ENCODE peak calls at places on chromosome 4, in ten cellular contexts. U is ovary, B is brain microvascular endothelial cell, X is fibroblast of lung, Q is bronchial epithelial cell, W is HL-60, E is GM20000, H is thyroid gland, L is NB4, J is psoas muscle. F is an unnamed sample.

GRCh38 chr4:791866-792630 is 33.9 kb downstream of the CPLX1 start:
- DNase-seq in H (peak; percentile 73), U (peak; percentile 73), E (peak; percentile 51), Q (no peak), L (no peak), J (no peak), W (no peak), B (no peak), X (no peak), F (peak; percentile 55)

GRCh38 chr4:130210871-130211270 is 1114.9 kb downstream of the C4orf33 start:
- DNase-seq in J (no peak), X (peak; percentile 37), W (no peak), U (no peak), Q (peak; percentile 6), L (no peak), B (peak; percentile 88), H (no peak), E (no peak), F (no peak)

GRCh38 chr4:7419961-7420660 is 14.6 kb downstream of the PSAPL1 start:
- DNase-seq in L (no peak), U (peak; percentile 11), X (no peak), Q (no peak), E (no peak), J (peak; percentile 36), B (no peak), W (no peak), H (peak; percentile 95), F (no peak)

GRCh38 chr4:26175016-26175786 is 145.6 kb upstream of the RBPJ start:
- DNase-seq in J (no peak), L (no peak), W (no peak), H (no peak), U (no peak), B (no peak), X (no peak), Q (no peak), E (peak; percentile 44), F (no peak)

GRCh38 chr4:132759199-132759780 is 389.8 kb upstream of the PCDH10 start:
- DNase-seq in Q (no peak), U (no peak), X (no peak), B (no peak), L (no peak), J (no peak), H (no peak), E (no peak), W (no peak), F (no peak)

GRCh38 chr4:120071192-120071795 is 4.6 kb upstream of the MAD2L1 start:
- DNase-seq in U (no peak), J (no peak), E (peak; percentile 32), B (peak; percentile 73), L (peak; percentile 75), W (peak; percentile 54), H (peak; percentile 45), Q (peak; percentile 65), X (peak; percentile 88), F (peak; percentile 79)

GRCh38 chr4:2449511-2450392 is 19.2 kb upstream of the RNF4 start:
- DNase-seq in J (peak; percentile 36), W (no peak), Q (no peak), L (no peak), B (no peak), H (no peak), E (no peak), U (no peak), X (no peak), F (no peak)

GRCh38 chr4:109699553-109700225 is 3.6 kb downstream of the CASP6 start:
- DNase-seq in H (no peak), E (no peak), X (no peak), B (no peak), L (no peak), U (no peak), W (no peak), J (no peak), Q (no peak), F (peak; percentile 26)

GRCh38 chr4:101346312-101346561 is 1.1 kb downstream of the PPP3CA start:
- DNase-seq in W (peak; percentile 80), Q (no peak), H (no peak), X (no peak), E (peak; percentile 60), L (peak; percentile 93), J (no peak), U (no peak), B (no peak), F (no peak)

GRCh38 chr4:16505726-16506125 is 279.5 kb upstream of the TAPT1 start:
- DNase-seq in E (no peak), B (peak; percentile 2), J (no peak), L (peak; percentile 9), Q (no peak), H (no peak), U (no peak), W (no peak), X (peak; percentile 18), F (peak; percentile 3)

GRCh38 chr4:79176351-79176750 is 149.5 kb downstream of the NAA11 start:
- DNase-seq in Q (no peak), E (no peak), L (no peak), J (no peak), X (no peak), H (no peak), U (no peak), W (no peak), B (no peak), F (no peak)

GRCh38 chr4:138199568-138200235 is 42.4 kb downstream of the SLC7A11 start:
- DNase-seq in Q (peak; percentile 98), W (no peak), B (no peak), J (no peak), L (no peak), E (no peak), H (peak; percentile 38), X (no peak), U (no peak), F (no peak)

GRCh38 chr4:124854968-124855367 is 142.4 kb upstream of the ANKRD50 start:
- DNase-seq in H (no peak), J (no peak), L (no peak), E (peak; percentile 7), B (peak; percentile 5), Q (peak; percentile 24), U (no peak), X (no peak), W (no peak), F (peak; percentile 33)

GRCh38 chr4:92235741-92236140 is 68.0 kb upstream of the GRID2 start:
- DNase-seq in H (no peak), X (peak; percentile 35), E (no peak), J (no peak), L (no peak), Q (no peak), U (no peak), B (no peak), W (no peak), F (no peak)

GRCh38 chr4:95506264-95506663 is 42.5 kb downstream of the UNC5C start:
- DNase-seq in H (no peak), J (no peak), B (peak; percentile 20), U (no peak), X (peak; percentile 59), Q (peak; percentile 20), E (no peak), W (no peak), L (no peak), F (peak; percentile 3)

GRCh38 chr4:98688416-98689290 is 30.2 kb upstream of the TSPAN5 start:
- DNase-seq in J (no peak), Q (peak; percentile 39), H (no peak), X (peak; percentile 61), U (no peak), E (no peak), B (peak; percentile 63), W (no peak), L (peak; percentile 4), F (peak; percentile 90)

GRCh38 chr4:174826660-174827059 is 2.4 kb downstream of the GLRA3 start:
- DNase-seq in J (no peak), U (no peak), H (no peak), B (no peak), W (no peak), L (no peak), E (no peak), X (no peak), Q (no peak), F (no peak)
- TF ChIP-seq CTCF in J (no peak), U (no peak), H (no peak), B (no peak), W (no peak), L (no peak), E (no peak), X (no peak), Q (no peak), F (no peak)

GRCh38 chr4:49032440-49033161 is 46.5 kb downstream of the CWH43 start:
- DNase-seq in L (peak; percentile 56), Q (peak; percentile 38), E (peak; percentile 7), H (no peak), W (peak; percentile 32), B (peak; percentile 11), J (no peak), U (no peak), X (no peak), F (peak; percentile 7)
- TF ChIP-seq CTCF in L (peak; percentile 81), Q (peak; percentile 78), E (peak; percentile 26), H (no peak), W (peak; percentile 35), B (peak; percentile 72), J (peak; percentile 23), U (no peak), X (peak; percentile 45), F (peak; percentile 50)

GRCh38 chr4:136687596-136687995 is 844.7 kb downstream of the PCDH18 start:
- DNase-seq in W (no peak), L (no peak), X (no peak), E (no peak), H (no peak), Q (no peak), J (no peak), B (no peak), U (no peak), F (no peak)

GRCh38 chr4:136691607-136692006 is 840.7 kb downstream of the PCDH18 start:
- DNase-seq in X (no peak), L (no peak), E (no peak), B (no peak), J (no peak), H (no peak), W (no peak), U (no peak), Q (no peak), F (no peak)

GRCh38 chr4:136690363-136690762 is 841.9 kb downstream of the PCDH18 start:
- DNase-seq in J (no peak), E (no peak), U (no peak), Q (no peak), L (no peak), W (no peak), X (no peak), H (no peak), B (no peak), F (peak; percentile 7)

DNA sequence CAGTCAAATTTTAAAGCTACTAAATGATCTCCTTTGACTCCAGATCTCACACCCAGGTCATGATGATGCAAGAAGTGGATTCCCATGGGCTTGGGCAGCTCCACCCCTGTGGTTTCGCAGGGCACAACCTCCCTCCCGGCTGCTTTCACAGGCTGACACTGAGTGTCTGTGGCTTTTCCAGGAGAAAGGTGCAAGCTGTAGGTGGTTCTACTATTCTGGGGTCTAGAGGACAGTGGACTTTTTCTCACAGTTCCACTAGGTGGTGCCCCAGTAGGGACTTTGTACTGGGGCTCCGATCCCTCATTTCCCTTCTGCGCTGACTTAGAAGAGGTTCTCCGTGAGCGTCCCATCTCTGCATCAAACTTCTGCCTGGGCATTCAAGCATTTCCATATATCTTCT is 845.2 kb downstream of the PCDH18 start:
- DNase-seq in X (no peak), E (no peak), B (no peak), L (peak; percentile 8), Q (no peak), U (no peak), J (no peak), W (no peak), H (no peak), F (no peak)
- TF ChIP-seq CTCF in X (no peak), E (no peak), B (peak; percentile 44), L (peak; percentile 15), Q (no peak), U (no peak), J (no peak), W (no peak), H (no peak), F (no peak)

GRCh38 chr4:33625762-33626161 is 2618.6 kb downstream of the ARAP2 start:
- DNase-seq in X (peak; percentile 3), J (no peak), H (no peak), W (no peak), B (no peak), Q (no peak), U (no peak), L (peak; percentile 3), E (no peak), F (peak; percentile 3)
- TF ChIP-seq CTCF in X (no peak), J (no peak), H (no peak), W (no peak), B (peak; percentile 40), Q (no peak), U (no peak), L (no peak), E (no peak), F (no peak)